ENCODE peak calls at places on chromosomes 6 and 20, in seven cellular contexts. D, F, M, U, O, E and S are unnamed samples.

GRCh38 chr6:15256538-15257222 is 10.8 kb downstream of the JARID2 start:
- DNase-seq in D (no peak), F (no peak), M (no peak), U (no peak), O (no peak), E (no peak), S (no peak)

GRCh38 chr6:103675807-103676406 is 1183.8 kb downstream of the HACE1 start:
- DNase-seq in D (no peak), F (no peak), M (no peak), U (peak), O (no peak), E (no peak), S (peak)

GRCh38 chr20:14259691-14260090 is 77.7 kb downstream of the FLRT3 start:
- DNase-seq in D (no peak), F (no peak), M (no peak), U (no peak), O (no peak), E (no peak), S (no peak)

GRCh38 chr6:148169701-148170100 is 172.9 kb upstream of the SASH1 start:
- DNase-seq in D (no peak), F (no peak), M (no peak), U (no peak), O (no peak), E (no peak), S (no peak)

GRCh38 chr6:5554226-5554625 is 292.9 kb downstream of the FARS2 start:
- DNase-seq in D (no peak), F (no peak), M (no peak), U (no peak), O (peak), E (no peak), S (no peak)

GRCh38 chr6:23319560-23319959 is 750.2 kb downstream of the HDGFL1 start:
- DNase-seq in D (no peak), F (no peak), M (no peak), U (no peak), O (no peak), E (no peak), S (no peak)

GRCh38 chr6:16136086-16136485 is 7.2 kb downstream of the MYLIP start:
- DNase-seq in D (no peak), F (no peak), M (no peak), U (no peak), O (no peak), E (no peak), S (no peak)

GRCh38 chr6:152598858-152599537 is 38.2 kb downstream of the SYNE1 start:
- DNase-seq in D (no peak), F (no peak), M (no peak), U (peak), O (no peak), E (no peak), S (no peak)

GRCh38 chr20:44074252-44075151 is 112.5 kb downstream of the JPH2 start:
- DNase-seq in D (no peak), F (peak), M (no peak), U (peak), O (no peak), E (no peak), S (peak)

GRCh38 chr6:62775427-62776022 is 435.7 kb upstream of the FKBP1C start:
- DNase-seq in D (peak), F (no peak), M (peak), U (no peak), O (peak), E (no peak), S (peak)
- H3K4me3 ChIP-seq in D (no peak), F (no peak), M (no peak), U (no peak), O (no peak), E (no peak), S (no peak)

DNA sequence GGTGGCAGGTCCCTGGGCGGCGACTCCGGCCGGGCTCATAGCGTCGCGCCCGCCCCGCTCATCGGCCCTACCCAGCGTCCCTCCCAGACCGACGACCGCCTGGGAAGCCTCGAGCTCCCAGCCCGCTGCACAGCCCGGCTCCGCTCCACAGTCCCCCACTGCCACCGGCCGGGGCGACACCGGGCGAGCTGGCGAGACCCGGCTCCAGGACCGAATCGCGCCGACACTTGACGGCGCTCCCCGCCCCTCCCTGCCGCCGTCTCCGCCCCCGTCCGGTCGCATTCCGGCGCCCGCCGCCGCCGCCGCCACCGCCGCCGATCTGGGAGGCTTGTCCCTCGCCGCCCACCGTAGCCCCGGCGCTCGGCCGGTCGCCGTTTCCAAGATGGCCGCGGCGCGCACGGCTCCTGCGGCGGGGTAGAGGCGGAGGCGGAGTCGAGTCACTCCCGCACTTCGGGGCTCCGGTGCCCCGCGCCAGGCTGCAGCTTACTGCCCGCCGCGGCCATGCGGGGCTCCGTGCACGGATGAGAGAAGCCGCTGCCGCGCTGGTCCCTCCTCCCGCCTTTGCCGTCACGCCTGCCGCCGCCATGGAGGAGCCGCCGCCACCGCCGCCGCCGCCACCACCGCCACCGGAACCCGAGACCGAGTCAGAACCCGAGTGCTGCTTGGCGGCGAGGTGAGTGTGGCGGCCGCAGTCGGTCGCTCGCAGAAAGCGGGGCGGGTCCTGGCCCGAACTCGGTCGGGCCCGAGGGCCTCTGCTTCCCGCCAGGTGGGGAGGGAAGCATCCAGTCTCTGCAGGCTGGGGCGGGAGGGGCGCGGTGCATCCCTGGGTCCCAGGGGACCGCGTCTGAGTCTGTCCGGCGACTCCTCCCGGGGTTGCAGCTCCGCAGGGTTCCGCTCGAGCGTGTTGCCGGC is at the start of gene MAP3K4:
- DNase-seq in D (peak), F (peak), M (peak), U (peak), O (peak), E (no peak), S (peak)
- TF ChIP-seq POLR2A in D (peak), F (peak), M (no peak), U (peak), O (peak), E (peak), S (peak)

GRCh38 chr6:158543606-158544185 is 16.2 kb upstream of the TMEM181 start:
- DNase-seq in D (no peak), F (no peak), M (no peak), U (no peak), O (peak), E (no peak), S (no peak)

GRCh38 chr6:158539363-158539762 is 20.5 kb upstream of the TMEM181 start:
- DNase-seq in D (no peak), F (no peak), M (no peak), U (no peak), O (no peak), E (no peak), S (no peak)

GRCh38 chr6:158544428-158544827 is 15.5 kb upstream of the TMEM181 start:
- DNase-seq in D (no peak), F (no peak), M (no peak), U (no peak), O (no peak), E (no peak), S (no peak)

GRCh38 chr6:158548418-158549161 is 11.3 kb upstream of the TMEM181 start:
- DNase-seq in D (no peak), F (no peak), M (no peak), U (no peak), O (no peak), E (no peak), S (no peak)

DNA sequence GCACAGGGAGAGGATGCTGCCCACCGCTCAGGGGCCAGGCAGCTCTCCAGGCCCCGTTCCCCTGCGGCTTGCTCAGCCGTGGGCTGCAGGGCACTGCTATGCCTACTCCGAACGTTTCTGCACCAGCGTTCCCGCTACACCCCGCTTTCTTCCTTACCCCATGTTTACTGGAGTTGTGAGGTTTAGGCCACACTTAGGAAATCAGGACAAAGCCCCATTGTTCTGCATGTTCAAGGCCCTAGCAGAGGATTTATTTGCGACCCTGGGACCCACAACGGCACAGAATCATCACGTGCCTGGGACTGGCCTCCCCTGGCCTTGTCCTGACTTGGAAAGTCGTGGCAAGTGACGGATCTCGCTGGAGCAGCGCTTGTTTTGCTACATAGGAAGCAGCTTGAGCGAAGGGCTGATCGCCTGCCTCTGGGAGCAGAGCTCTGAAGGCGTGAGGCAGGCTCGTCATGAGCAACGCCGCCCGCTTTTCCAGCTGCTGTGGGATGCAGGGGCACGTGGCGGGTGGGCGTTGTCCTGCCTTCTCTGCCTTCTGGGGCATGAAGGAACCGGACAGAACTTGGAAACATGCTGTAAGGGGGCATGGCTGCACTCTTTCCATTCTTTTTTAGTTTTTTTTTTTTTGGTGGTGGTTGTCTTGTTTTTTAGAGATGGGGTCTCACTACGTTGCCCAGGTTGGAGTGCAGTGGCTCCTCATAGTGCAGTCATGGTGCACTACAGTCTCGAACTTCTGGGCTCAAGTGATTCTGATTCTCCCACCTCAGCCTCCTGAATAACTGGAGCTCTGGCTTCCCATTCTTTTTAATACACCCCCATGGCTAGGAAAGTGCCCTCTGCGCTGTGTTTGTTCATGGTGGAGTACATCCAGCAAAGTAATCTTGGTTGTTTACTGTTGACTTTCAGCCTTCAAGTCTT is 14.6 kb upstream of the TMEM181 start:
- DNase-seq in D (no peak), F (no peak), M (no peak), U (no peak), O (peak), E (no peak), S (no peak)
- TF ChIP-seq MAX in D (no peak), F (no peak), M (no peak), U (no peak), O (peak), E (no peak), S (no peak)

GRCh38 chr20:10502098-10502526 is 67.0 kb downstream of the SLX4IP start:
- DNase-seq in D (no peak), F (no peak), M (no peak), U (no peak), O (no peak), E (no peak), S (peak)

GRCh38 chr20:10498196-10498595 is 63.1 kb downstream of the SLX4IP start:
- DNase-seq in D (no peak), F (no peak), M (no peak), U (peak), O (no peak), E (no peak), S (peak)

GRCh38 chr20:10504893-10505292 is 69.8 kb downstream of the SLX4IP start:
- DNase-seq in D (no peak), F (no peak), M (no peak), U (no peak), O (no peak), E (no peak), S (peak)

GRCh38 chr20:10497283-10497682 is 62.2 kb downstream of the SLX4IP start:
- DNase-seq in D (no peak), F (no peak), M (no peak), U (no peak), O (no peak), E (no peak), S (no peak)

GRCh38 chr20:10501377-10501776 is 66.3 kb downstream of the SLX4IP start:
- DNase-seq in D (no peak), F (no peak), M (no peak), U (no peak), O (no peak), E (no peak), S (peak)
- H3K4me3 ChIP-seq in D (no peak), F (no peak), M (no peak), U (no peak), O (no peak), E (no peak), S (peak)

GRCh38 chr20:50285376-50286173 is 94.9 kb downstream of the CEBPB start:
- DNase-seq in D (no peak), F (no peak), M (no peak), U (peak), O (no peak), E (peak), S (no peak)
- TF ChIP-seq POLR2A in D (no peak), F (no peak), M (no peak), U (no peak), O (no peak), E (no peak), S (no peak)

GRCh38 chr6:140546640-140547039 is 1172.2 kb upstream of the CITED2 start:
- DNase-seq in D (no peak), F (no peak), M (no peak), U (no peak), O (no peak), E (no peak), S (no peak)

GRCh38 chr6:140544431-140544830 is 1170.0 kb upstream of the CITED2 start:
- DNase-seq in D (no peak), F (no peak), M (no peak), U (no peak), O (no peak), E (no peak), S (no peak)

GRCh38 chr6:140542858-140543257 is 1168.4 kb upstream of the CITED2 start:
- DNase-seq in D (no peak), F (no peak), M (no peak), U (no peak), O (no peak), E (peak), S (no peak)

DNA sequence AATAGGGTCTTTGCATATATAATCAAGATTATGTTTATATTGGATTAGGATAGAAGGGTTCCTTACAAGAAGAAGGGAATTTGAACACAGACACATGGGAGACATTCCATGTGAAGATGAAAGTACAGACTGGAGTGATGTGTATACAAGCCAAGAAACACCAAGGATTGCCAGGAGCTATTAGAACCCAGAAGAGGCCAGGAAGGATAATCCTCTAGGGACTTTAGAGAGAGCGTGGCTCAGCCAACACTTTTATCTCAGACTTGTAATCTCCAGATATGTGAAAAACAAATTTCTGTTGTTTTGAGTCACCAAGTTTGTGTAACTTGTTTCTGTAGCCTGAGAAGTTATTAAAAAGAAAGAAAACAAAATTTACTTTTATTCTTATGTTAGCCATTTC is 1173.9 kb upstream of the CITED2 start:
- DNase-seq in D (no peak), F (no peak), M (no peak), U (no peak), O (no peak), E (no peak), S (no peak)
- TF ChIP-seq MAX in D (no peak), F (no peak), M (no peak), U (no peak), O (no peak), E (no peak), S (no peak)

GRCh38 chr20:25489221-25489863 is 81.9 kb downstream of the GINS1 start:
- DNase-seq in D (no peak), F (no peak), M (no peak), U (no peak), O (no peak), E (no peak), S (no peak)
- H3K4me3 ChIP-seq in D (no peak), F (no peak), M (no peak), U (no peak), O (no peak), E (no peak), S (no peak)

DNA sequence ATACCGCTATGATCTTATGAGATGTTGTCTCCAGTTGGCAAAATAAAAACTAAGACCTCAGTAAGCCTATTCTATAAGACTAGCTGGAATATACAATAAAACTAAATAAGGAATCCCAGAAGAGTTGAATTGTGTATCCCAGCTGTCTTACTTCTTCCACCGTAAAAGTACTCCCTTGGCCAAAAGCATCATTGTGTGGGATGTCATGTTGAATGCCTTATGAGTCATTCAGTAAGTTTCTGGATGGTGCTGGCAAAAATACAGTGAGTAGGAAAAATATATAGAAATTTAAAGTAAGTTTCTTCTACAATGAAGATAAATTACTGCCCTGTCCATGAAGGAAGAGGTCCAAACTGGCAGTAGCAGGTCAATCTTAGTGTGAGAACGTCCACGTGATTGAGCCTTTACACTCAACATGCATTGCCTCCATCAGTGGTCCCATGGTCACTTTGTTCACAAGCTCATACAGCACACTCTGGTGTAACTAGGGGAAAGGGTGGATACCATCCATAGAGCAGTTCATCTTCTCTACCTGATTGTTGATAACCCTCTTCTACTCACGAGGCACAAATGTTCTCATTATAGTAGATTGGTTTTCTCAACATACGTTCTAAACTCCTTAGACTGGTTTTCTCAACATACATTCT is 13.7 kb upstream of the ZNF318 start:
- DNase-seq in D (no peak), F (no peak), M (no peak), U (no peak), O (no peak), E (no peak), S (no peak)
- TF ChIP-seq POLR2A in D (no peak), F (no peak), M (no peak), U (no peak), O (no peak), E (no peak), S (no peak)

DNA sequence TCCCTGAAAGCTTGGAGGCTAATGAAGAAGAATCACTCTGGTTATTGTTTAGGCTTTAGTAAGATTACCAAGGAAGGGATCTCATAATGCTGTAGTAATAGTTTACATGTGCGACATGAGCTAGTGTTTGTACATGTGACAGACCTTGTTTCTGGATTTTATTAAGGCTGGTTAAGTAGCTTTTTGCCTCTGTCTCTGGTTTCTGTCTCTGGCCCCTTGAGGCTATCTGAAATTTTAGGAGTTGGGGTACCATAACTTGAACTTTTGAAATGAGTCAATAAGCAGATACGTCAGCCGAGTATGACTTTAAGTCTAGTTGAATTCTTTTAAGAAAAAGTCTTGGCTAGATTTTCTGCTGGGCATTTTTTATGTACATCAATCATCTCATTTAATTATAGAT is 9.5 kb downstream of the CBFA2T2 start:
- DNase-seq in D (no peak), F (no peak), M (no peak), U (no peak), O (no peak), E (peak), S (no peak)
- TF ChIP-seq MAX in D (no peak), F (no peak), M (no peak), U (no peak), O (no peak), E (no peak), S (no peak)